ENCODE peak calls at places on chromosomes 16 and 17, in ten cellular contexts. H, N, F, C, O, X, V, P, J and Y are unnamed samples.
A peak's percentile ranks its signal among the peaks of the same experiment; 100 is the strongest.

GRCh38 chr16:78667675-78668074 is 568.2 kb downstream of the WWOX start:
- DNase-seq in N (no peak), H (no peak), C (no peak), P (no peak), J (no peak), F (no peak), X (no peak), V (no peak), O (no peak), Y (no peak)

GRCh38 chr16:10521681-10522274 is 58.6 kb downstream of the EMP2 start:
- DNase-seq in P (no peak), C (peak; percentile 9), H (peak; percentile 67), N (peak; percentile 61), V (peak; percentile 60), F (peak; percentile 10), O (peak; percentile 73), X (peak; percentile 83), J (peak; percentile 8), Y (peak; percentile 10)

GRCh38 chr16:89050868-89051311 is 42.8 kb upstream of the ACSF3 start:
- DNase-seq in F (no peak), X (no peak), O (no peak), N (no peak), P (no peak), V (no peak), H (no peak), J (no peak), C (no peak), Y (no peak)

GRCh38 chr16:3738128-3738527 is 20.8 kb upstream of the TRAP1 start:
- DNase-seq in F (no peak), J (no peak), O (no peak), N (no peak), C (no peak), P (no peak), V (no peak), H (no peak), X (no peak), Y (no peak)

GRCh38 chr16:72198021-72198420 is 26.1 kb upstream of the PMFBP1 start:
- DNase-seq in V (peak; percentile 62), N (no peak), O (peak; percentile 38), H (peak; percentile 45), P (no peak), F (no peak), J (no peak), X (no peak), C (no peak), Y (no peak)

GRCh38 chr17:55814377-55814776 is 63.5 kb downstream of the PCTP start:
- DNase-seq in V (no peak), F (no peak), P (no peak), J (no peak), C (no peak), O (no peak), N (no peak), H (peak; percentile 15), X (no peak), Y (no peak)

GRCh38 chr17:40699359-40699758 is 4.2 kb downstream of the KRT24 start:
- DNase-seq in N (no peak), O (no peak), F (no peak), X (no peak), H (no peak), V (no peak), J (no peak), C (no peak), P (no peak), Y (no peak)

GRCh38 chr16:83338941-83339340 is 468.8 kb upstream of the HSBP1 start:
- DNase-seq in V (no peak), C (no peak), N (no peak), P (no peak), F (no peak), J (no peak), O (no peak), X (no peak), H (peak; percentile 40), Y (no peak)

GRCh38 chr17:15255713-15256454 is 9.2 kb downstream of the PMP22 start:
- DNase-seq in P (no peak), X (no peak), O (no peak), J (no peak), N (no peak), F (no peak), H (peak; percentile 74), V (no peak), C (no peak), Y (no peak)

GRCh38 chr17:73029941-73030340 is 62.5 kb downstream of the SLC39A11 start:
- DNase-seq in X (no peak), V (no peak), H (no peak), C (no peak), N (no peak), J (no peak), O (no peak), P (no peak), F (no peak), Y (no peak)

GRCh38 chr16:28987170-28987853 is 2.5 kb downstream of the LAT start:
- DNase-seq in C (no peak), P (no peak), F (no peak), X (no peak), J (no peak), O (no peak), N (no peak), V (no peak), H (no peak), Y (no peak)

GRCh38 chr16:68744744-68745280 is 7.7 kb downstream of the CDH1 start:
- DNase-seq in H (no peak), N (peak; percentile 79), P (no peak), V (peak; percentile 52), F (no peak), X (no peak), C (no peak), J (no peak), O (no peak), Y (no peak)

GRCh38 chr17:1490643-1491405 is 1.7 kb downstream of the MYO1C start:
- DNase-seq in O (peak; percentile 70), V (no peak), P (peak; percentile 31), F (peak; percentile 51), H (peak; percentile 64), X (peak; percentile 53), C (peak; percentile 55), N (peak; percentile 76), J (peak; percentile 30), Y (peak; percentile 68)

GRCh38 chr17:57943645-57944044 is 11.6 kb downstream of the CUEDC1 start:
- DNase-seq in H (no peak), V (no peak), X (no peak), F (no peak), J (no peak), P (no peak), C (no peak), N (no peak), O (no peak), Y (no peak)

GRCh38 chr17:66255112-66255511 is 25.9 kb upstream of the APOH start:
- DNase-seq in N (no peak), C (peak; percentile 12), J (peak; percentile 49), O (peak; percentile 85), P (peak; percentile 7), X (peak; percentile 64), F (no peak), H (peak; percentile 80), V (no peak), Y (peak; percentile 17)

GRCh38 chr17:5837055-5837491 is 233.1 kb upstream of the WSCD1 start:
- DNase-seq in O (no peak), C (no peak), N (peak; percentile 22), V (no peak), H (peak; percentile 73), X (no peak), P (no peak), F (no peak), J (no peak), Y (no peak)

GRCh38 chr17:7745748-7746470 is 28.4 kb downstream of the DNAH2 start:
- DNase-seq in P (no peak), F (no peak), O (peak; percentile 82), J (no peak), H (peak; percentile 95), V (peak; percentile 20), N (no peak), C (no peak), X (peak; percentile 82), Y (no peak)

GRCh38 chr17:79732246-79732645 is 1.5 kb downstream of the ENPP7 start:
- DNase-seq in P (no peak), C (no peak), V (no peak), N (no peak), X (no peak), J (no peak), H (no peak), O (no peak), F (no peak), Y (no peak)

GRCh38 chr17:4043862-4044261 is 79.6 kb upstream of the ATP2A3 start:
- DNase-seq in P (peak; percentile 46), N (no peak), V (no peak), X (no peak), O (no peak), H (no peak), C (peak; percentile 52), F (peak; percentile 68), J (peak; percentile 71), Y (no peak)

GRCh38 chr17:67441052-67441738 is 64.1 kb downstream of the PITPNC1 start:
- DNase-seq in F (peak; percentile 68), P (peak; percentile 59), J (peak; percentile 86), C (peak; percentile 74), O (peak; percentile 90), N (no peak), X (no peak), V (peak; percentile 19), H (peak; percentile 68), Y (peak; percentile 65)

GRCh38 chr16:27325736-27326135 is 12.0 kb downstream of the IL4R start:
- DNase-seq in J (no peak), O (no peak), P (no peak), H (no peak), F (no peak), C (no peak), V (no peak), X (no peak), N (no peak), Y (no peak)

GRCh38 chr17:63423963-63424362 is 22.1 kb downstream of the CYB561 start:
- DNase-seq in V (no peak), F (no peak), N (peak; percentile 30), H (no peak), X (no peak), C (no peak), P (no peak), O (no peak), J (no peak), Y (no peak)

GRCh38 chr17:2058521-2059124 is 3.7 kb downstream of the HIC1 start:
- DNase-seq in H (no peak), X (peak; percentile 89), O (no peak), F (peak; percentile 55), V (no peak), J (no peak), P (peak; percentile 17), C (peak; percentile 63), N (peak; percentile 91), Y (peak; percentile 74)